ENCODE peak calls at places on chromosomes 16 and 17, in seven cellular contexts. R, M, D, K, O, I and S are unnamed samples.

GRCh38 chr17:46865100-46865499 is 13.7 kb downstream of the WNT9B start:
- DNase-seq in R (no peak), M (peak), D (no peak), K (no peak), O (peak), I (peak), S (no peak)

GRCh38 chr17:11176549-11176948 is 64.5 kb upstream of the SHISA6 start:
- DNase-seq in R (no peak), M (no peak), D (no peak), K (no peak), O (no peak), I (no peak), S (no peak)

GRCh38 chr17:73976147-73976546 is 227.3 kb upstream of the RPL38 start:
- DNase-seq in R (no peak), M (no peak), D (no peak), K (no peak), O (no peak), I (no peak), S (no peak)

GRCh38 chr17:81287741-81288430 is 7.2 kb downstream of the SLC38A10 start:
- DNase-seq in R (no peak), M (no peak), D (no peak), K (no peak), O (no peak), I (no peak), S (no peak)

GRCh38 chr16:56192971-56193936 is 2.0 kb downstream of the GNAO1 start:
- DNase-seq in R (no peak), M (peak), D (no peak), K (no peak), O (peak), I (no peak), S (no peak)

GRCh38 chr17:19743101-19744100 is 4.7 kb downstream of the ALDH3A1 start:
- DNase-seq in R (no peak), M (no peak), D (no peak), K (no peak), O (no peak), I (no peak), S (no peak)

GRCh38 chr17:32103476-32104113 is 38.7 kb upstream of the RHOT1 start:
- DNase-seq in R (no peak), M (no peak), D (no peak), K (no peak), O (peak), I (no peak), S (no peak)

GRCh38 chr17:66952031-66952524 is 12.4 kb upstream of the CACNG4 start:
- DNase-seq in R (no peak), M (peak), D (no peak), K (peak), O (peak), I (peak), S (no peak)